ENCODE peak calls at places on chromosome 14, in eight cellular contexts. H, C, T, Y, I, P, F and V are unnamed samples.

GRCh38 chr14:50946234-50946935 is 2.1 kb upstream of the PYGL start:
- DNase-seq in H (no peak), C (no peak), T (no peak), Y (no peak), I (no peak), P (no peak), F (no peak), V (no peak)

GRCh38 chr14:33755358-33755757 is 195.5 kb downstream of the EGLN3 start:
- DNase-seq in H (no peak), C (no peak), T (no peak), Y (no peak), I (no peak), P (no peak), F (no peak), V (no peak)

GRCh38 chr14:84864582-84865271 is 665.2 kb upstream of the FLRT2 start:
- DNase-seq in H (no peak), C (no peak), T (no peak), Y (no peak), I (no peak), P (no peak), F (no peak), V (no peak)

GRCh38 chr14:100440207-100440631 is 117.1 kb downstream of the SLC25A47 start:
- DNase-seq in H (peak), C (no peak), T (peak), Y (peak), I (peak), P (no peak), F (peak), V (peak)

GRCh38 chr14:50955373-50956043 is 11.2 kb upstream of the PYGL start:
- DNase-seq in H (peak), C (no peak), T (peak), Y (peak), I (peak), P (peak), F (peak), V (peak)

GRCh38 chr14:51448831-51449665 is 202.7 kb upstream of the FRMD6 start:
- DNase-seq in H (no peak), C (no peak), T (peak), Y (peak), I (no peak), P (peak), F (no peak), V (peak)

GRCh38 chr14:65226824-65227604 is 124.7 kb upstream of the MAX start:
- DNase-seq in H (no peak), C (peak), T (peak), Y (no peak), I (no peak), P (no peak), F (no peak), V (peak)

GRCh38 chr14:90495357-90496276 is 98.8 kb downstream of the CALM1 start:
- DNase-seq in H (no peak), C (peak), T (peak), Y (peak), I (peak), P (no peak), F (no peak), V (peak)

GRCh38 chr14:50594577-50595316 is 34.8 kb downstream of the ATL1 start:
- DNase-seq in H (no peak), C (no peak), T (no peak), Y (no peak), I (peak), P (no peak), F (no peak), V (no peak)

GRCh38 chr14:65750906-65751305 is 338.4 kb downstream of the FUT8 start:
- DNase-seq in H (no peak), C (no peak), T (no peak), Y (no peak), I (no peak), P (no peak), F (no peak), V (no peak)

GRCh38 chr14:75742867-75743266 is 81.8 kb downstream of the TTLL5 start:
- DNase-seq in H (no peak), C (no peak), T (no peak), Y (no peak), I (no peak), P (no peak), F (no peak), V (no peak)

GRCh38 chr14:63996016-63996415 is 143.2 kb downstream of the SYNE2 start:
- DNase-seq in H (no peak), C (no peak), T (no peak), Y (no peak), I (no peak), P (no peak), F (no peak), V (no peak)

GRCh38 chr14:59630281-59630963 is 53.8 kb upstream of the CCDC175 start:
- DNase-seq in H (peak), C (peak), T (peak), Y (no peak), I (peak), P (no peak), F (no peak), V (no peak)

GRCh38 chr14:43204816-43205215 is 1302.3 kb downstream of the FSCB start:
- DNase-seq in H (no peak), C (no peak), T (no peak), Y (no peak), I (no peak), P (no peak), F (no peak), V (no peak)

GRCh38 chr14:91144425-91145145 is 30.7 kb downstream of the DGLUCY start:
- DNase-seq in H (no peak), C (no peak), T (no peak), Y (no peak), I (no peak), P (no peak), F (no peak), V (peak)

GRCh38 chr14:64536488-64537245 is 3.9 kb upstream of the HSPA2 start:
- DNase-seq in H (no peak), C (no peak), T (no peak), Y (no peak), I (peak), P (peak), F (no peak), V (peak)

GRCh38 chr14:39113685-39114072 is 444 bp upstream of the GEMIN2 start:
- DNase-seq in H (no peak), C (no peak), T (no peak), Y (no peak), I (no peak), P (no peak), F (no peak), V (no peak)

GRCh38 chr14:79544671-79545070 is 666.6 kb downstream of the DIO2 start:
- DNase-seq in H (no peak), C (no peak), T (no peak), Y (no peak), I (no peak), P (peak), F (no peak), V (peak)

GRCh38 chr14:33655421-33655820 is 295.5 kb downstream of the EGLN3 start:
- DNase-seq in H (no peak), C (no peak), T (no peak), Y (no peak), I (no peak), P (no peak), F (no peak), V (no peak)

GRCh38 chr14:53327716-53328115 is 174.6 kb upstream of the DDHD1 start:
- DNase-seq in H (peak), C (no peak), T (no peak), Y (peak), I (no peak), P (peak), F (no peak), V (peak)

GRCh38 chr14:33611405-33612183 is 339.3 kb downstream of the EGLN3 start:
- DNase-seq in H (no peak), C (no peak), T (no peak), Y (no peak), I (no peak), P (no peak), F (no peak), V (peak)

GRCh38 chr14:20413785-20414117 is 450 bp upstream of the TEP1 start:
- DNase-seq in H (no peak), C (no peak), T (no peak), Y (no peak), I (peak), P (no peak), F (no peak), V (no peak)

GRCh38 chr14:103688906-103689902 is 26.0 kb downstream of the XRCC3 start:
- DNase-seq in H (peak), C (no peak), T (peak), Y (peak), I (no peak), P (no peak), F (peak), V (peak)

GRCh38 chr14:98984719-98985041 is 287.3 kb downstream of the BCL11B start:
- DNase-seq in H (no peak), C (no peak), T (no peak), Y (no peak), I (no peak), P (no peak), F (no peak), V (no peak)

DNA sequence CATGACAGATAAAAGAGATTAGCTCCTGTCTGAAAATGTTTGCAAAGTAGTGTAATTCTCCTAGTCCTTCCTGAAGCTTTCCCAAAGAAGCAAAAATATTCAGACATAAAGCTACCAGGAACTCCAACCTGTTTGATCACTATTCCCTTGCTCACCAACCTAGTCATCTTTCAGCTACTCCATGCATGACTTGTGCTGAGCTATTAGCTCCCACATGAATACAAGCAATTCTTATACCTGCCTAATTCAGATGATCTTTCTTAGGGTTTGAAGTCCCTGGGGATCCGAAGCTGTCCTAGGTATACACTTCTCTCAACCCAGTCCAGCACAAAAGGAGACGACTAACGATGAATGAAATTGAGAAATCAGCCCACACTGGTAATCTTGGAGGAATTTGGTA is 691 bp upstream of the PTGR2 start:
- DNase-seq in H (no peak), C (no peak), T (no peak), Y (no peak), I (no peak), P (no peak), F (no peak), V (peak)
- H3K4me3 ChIP-seq in H (peak), C (peak), T (no peak), Y (peak), I (peak), P (peak), F (peak), V (peak)

GRCh38 chr14:95683793-95684192 is 2.4 kb upstream of the TCL1B start:
- DNase-seq in H (no peak), C (no peak), T (peak), Y (peak), I (peak), P (no peak), F (no peak), V (no peak)
- TF ChIP-seq CTCF in H (no peak), C (peak), T (peak), Y (peak), I (peak), P (peak), F (peak), V (peak)

DNA sequence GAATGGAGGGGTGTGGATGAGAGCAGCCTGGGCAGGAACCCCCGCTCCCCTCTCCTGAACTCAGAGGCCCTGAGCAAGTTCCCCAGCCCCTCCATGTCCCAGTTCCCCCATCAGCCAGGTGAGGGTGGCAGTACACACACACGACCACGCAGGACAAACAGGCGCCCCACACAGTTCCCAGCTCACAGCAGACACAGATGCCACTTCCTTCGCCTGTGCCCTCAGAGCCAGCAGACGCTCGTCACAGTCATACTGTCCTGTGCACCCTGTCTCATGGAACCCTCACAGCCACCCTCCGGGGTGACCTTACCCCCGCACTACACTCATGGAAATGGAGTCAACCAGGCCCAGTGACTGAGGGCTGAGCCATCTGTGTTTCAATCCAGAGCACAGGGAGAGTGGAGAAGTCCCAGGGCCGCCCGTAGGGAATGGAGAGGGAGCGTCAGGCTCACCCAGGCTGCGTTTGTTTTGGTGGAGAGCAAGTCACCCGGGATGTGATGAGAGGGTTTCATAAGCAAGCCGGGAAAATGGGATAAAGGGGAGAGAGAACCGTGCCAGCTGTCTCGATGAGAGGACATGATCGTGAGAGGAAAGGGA is 47.5 kb upstream of the DYNC1H1 start:
- DNase-seq in H (no peak), C (no peak), T (no peak), Y (no peak), I (no peak), P (no peak), F (no peak), V (no peak)
- H3K4me3 ChIP-seq in H (no peak), C (no peak), T (no peak), Y (no peak), I (peak), P (no peak), F (no peak), V (no peak)

DNA sequence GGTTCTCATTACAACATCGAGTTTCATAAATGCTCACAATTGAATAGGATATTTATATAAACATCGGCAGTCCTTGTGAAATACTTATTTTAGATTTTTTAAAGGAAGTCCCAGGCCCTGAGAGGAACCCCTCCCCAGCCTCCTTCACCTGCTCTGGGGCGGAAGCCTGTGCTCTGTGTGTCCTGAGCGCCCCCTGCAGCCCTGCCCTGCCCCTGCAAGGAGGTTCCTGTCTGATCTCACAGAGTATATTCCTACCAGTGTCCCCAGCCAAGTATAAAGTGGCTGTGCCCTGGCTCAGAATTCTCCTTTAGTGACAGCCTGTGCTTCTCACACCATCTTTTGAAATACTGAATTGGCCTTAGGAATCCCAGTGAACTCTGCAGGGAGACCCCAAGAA is 659.5 kb downstream of the TMEM121 start:
- DNase-seq in H (no peak), C (no peak), T (no peak), Y (no peak), I (no peak), P (no peak), F (no peak), V (no peak)
- TF ChIP-seq CTCF in H (no peak), C (no peak), T (no peak), Y (no peak), I (no peak), P (no peak), F (peak), V (no peak)

GRCh38 chr14:93952829-93953228 is 23.5 kb downstream of the ASB2 start:
- DNase-seq in H (no peak), C (no peak), T (no peak), Y (no peak), I (peak), P (no peak), F (no peak), V (no peak)
- H3K4me3 ChIP-seq in H (no peak), C (no peak), T (no peak), Y (no peak), I (no peak), P (no peak), F (no peak), V (no peak)

GRCh38 chr14:23899788-23900187 is 53.8 kb upstream of the DHRS4 start:
- DNase-seq in H (no peak), C (no peak), T (no peak), Y (no peak), I (no peak), P (no peak), F (no peak), V (no peak)

GRCh38 chr14:23894687-23895419 is 58.7 kb upstream of the DHRS4 start:
- DNase-seq in H (no peak), C (no peak), T (no peak), Y (no peak), I (no peak), P (no peak), F (no peak), V (no peak)

DNA sequence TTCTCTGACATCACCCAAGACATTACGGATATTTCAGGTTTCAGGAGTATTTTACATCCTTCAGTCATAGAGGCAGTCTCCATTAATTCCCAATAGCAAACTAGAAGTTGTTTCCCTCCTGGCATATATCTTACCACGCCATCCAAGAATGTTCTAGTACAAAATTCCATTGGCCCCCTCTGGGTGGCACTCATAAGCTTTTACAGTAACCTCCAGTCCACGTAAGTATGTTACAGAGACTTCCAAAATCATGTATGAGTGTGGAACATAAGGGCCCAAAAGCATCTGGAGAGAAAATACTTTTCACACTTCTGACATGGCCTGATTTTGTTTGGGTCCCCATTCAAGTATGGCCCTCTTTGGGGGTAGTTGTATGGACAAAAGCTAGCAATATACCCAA is 58.1 kb upstream of the DHRS4 start:
- DNase-seq in H (no peak), C (no peak), T (no peak), Y (no peak), I (peak), P (no peak), F (no peak), V (peak)
- TF ChIP-seq CTCF in H (no peak), C (no peak), T (no peak), Y (peak), I (peak), P (no peak), F (no peak), V (peak)

GRCh38 chr14:76947078-76947837 is 81.2 kb downstream of the IRF2BPL start:
- DNase-seq in H (peak), C (peak), T (peak), Y (peak), I (peak), P (no peak), F (peak), V (peak)

GRCh38 chr14:76947838-76948184 is 80.7 kb downstream of the IRF2BPL start:
- DNase-seq in H (no peak), C (no peak), T (no peak), Y (no peak), I (no peak), P (no peak), F (no peak), V (no peak)

GRCh38 chr14:76948213-76948947 is 80.1 kb downstream of the IRF2BPL start:
- DNase-seq in H (no peak), C (no peak), T (peak), Y (no peak), I (no peak), P (no peak), F (peak), V (no peak)

GRCh38 chr14:76948976-76949375 is 79.5 kb downstream of the IRF2BPL start:
- DNase-seq in H (no peak), C (no peak), T (no peak), Y (no peak), I (no peak), P (no peak), F (no peak), V (no peak)

DNA sequence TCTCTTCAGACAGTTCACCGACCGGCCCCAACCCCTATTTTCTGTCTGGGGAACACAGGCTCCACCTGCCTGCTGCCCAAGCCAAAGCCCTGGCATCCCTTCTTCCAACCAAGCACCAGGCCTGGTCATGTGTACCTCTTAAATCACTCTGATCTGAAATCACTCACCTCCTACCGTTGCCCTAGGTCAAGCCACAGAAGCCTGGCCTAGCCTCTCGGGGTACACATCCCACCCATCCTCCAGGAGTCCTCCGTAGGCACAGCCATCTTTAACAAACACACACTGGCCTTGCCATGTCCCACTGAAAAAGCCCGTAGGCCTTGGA is 81.8 kb downstream of the IRF2BPL start:
- DNase-seq in H (no peak), C (no peak), T (no peak), Y (no peak), I (no peak), P (no peak), F (no peak), V (no peak)
- H3K4me3 ChIP-seq in H (no peak), C (no peak), T (no peak), Y (no peak), I (peak), P (no peak), F (no peak), V (no peak)

DNA sequence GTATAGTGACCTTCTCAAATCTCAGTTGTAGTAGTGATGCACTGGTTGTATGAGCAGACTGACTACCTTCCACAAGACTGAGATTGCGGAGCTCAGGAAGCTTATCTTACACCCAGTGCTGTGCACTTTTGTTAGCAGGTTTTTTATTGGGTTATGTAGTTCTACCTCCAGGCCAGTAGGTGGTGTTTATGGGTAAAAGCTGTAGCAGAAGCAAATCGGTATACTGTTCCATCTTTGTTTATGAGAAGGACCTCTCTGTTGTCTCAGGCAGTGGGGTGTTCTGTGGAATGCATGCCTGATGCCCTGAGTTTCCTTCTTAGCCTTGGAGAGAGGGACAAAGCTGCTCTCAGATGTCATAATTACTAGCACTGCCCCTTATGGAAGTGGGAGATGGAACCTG is 217.8 kb downstream of the LRFN5 start:
- DNase-seq in H (no peak), C (no peak), T (no peak), Y (no peak), I (peak), P (no peak), F (no peak), V (no peak)
- TF ChIP-seq CTCF in H (no peak), C (no peak), T (no peak), Y (no peak), I (peak), P (no peak), F (no peak), V (peak)

GRCh38 chr14:89022274-89022673 is 197.8 kb downstream of the TTC8 start:
- DNase-seq in H (no peak), C (no peak), T (no peak), Y (no peak), I (no peak), P (no peak), F (no peak), V (no peak)
- H3K4me3 ChIP-seq in H (no peak), C (no peak), T (no peak), Y (no peak), I (no peak), P (no peak), F (no peak), V (no peak)